ENCODE peak calls at places on chromosomes 3 and 15, in seven cellular contexts. Y is K562, W is SK-N-SH, O is HCT116, L is HepG2, Q is GM12878, F is H1. C is an unnamed sample.

GRCh38 chr15:39783244-39783820 is 691 bp upstream of the FSIP1 start:
- DNase-seq in L (no peak), W (no peak), Y (no peak), O (no peak), Q (no peak), F (no peak), C (no peak)

GRCh38 chr15:25659251-25659650 is 203.9 kb downstream of the ATP10A start:
- DNase-seq in W (no peak), F (no peak), L (no peak), O (no peak), Y (no peak), Q (no peak), C (no peak)

GRCh38 chr3:109127533-109127932 is 9.0 kb upstream of the C3orf85 start:
- DNase-seq in L (no peak), Y (no peak), F (no peak), W (no peak), Q (no peak), O (no peak), C (no peak)

GRCh38 chr3:30628931-30629590 is 22.7 kb downstream of the TGFBR2 start:
- DNase-seq in F (no peak), Q (no peak), Y (no peak), W (no peak), L (no peak), O (no peak), C (no peak)

GRCh38 chr15:88990185-88990679 is 77.1 kb upstream of the MFGE8 start:
- DNase-seq in O (no peak), Y (no peak), L (no peak), W (peak), F (no peak), Q (no peak), C (no peak)

GRCh38 chr15:81336568-81336967 is 12.6 kb upstream of the STARD5 start:
- DNase-seq in F (peak), Y (no peak), Q (no peak), W (no peak), O (peak), L (peak), C (no peak)

GRCh38 chr15:85504739-85505676 is 124.6 kb downstream of the AKAP13 start:
- DNase-seq in L (peak), W (peak), Q (no peak), O (peak), F (no peak), Y (peak), C (peak)

GRCh38 chr3:126548556-126549466 is 9.9 kb downstream of the C3orf22 start:
- DNase-seq in Y (no peak), L (no peak), O (no peak), W (peak), F (peak), Q (no peak), C (no peak)

GRCh38 chr3:40071683-40072238 is 237.7 kb upstream of the EIF1B start:
- DNase-seq in Y (no peak), W (no peak), F (no peak), Q (no peak), L (no peak), O (no peak), C (no peak)

GRCh38 chr3:117751691-117752090 is 1042.1 kb downstream of the TUSC7 start:
- DNase-seq in Q (no peak), Y (no peak), O (no peak), L (no peak), F (no peak), W (no peak), C (no peak)

GRCh38 chr3:28745904-28746617 is 397.4 kb upstream of the AZI2 start:
- DNase-seq in Y (no peak), W (peak), F (no peak), O (no peak), Q (no peak), L (no peak), C (no peak)

GRCh38 chr3:176799675-176800074 is 397.6 kb downstream of the TBL1XR1 start:
- DNase-seq in L (no peak), F (no peak), O (no peak), W (no peak), Q (no peak), Y (no peak), C (peak)

GRCh38 chr15:76347507-76348055 is 11.0 kb downstream of the ISL2 start:
- DNase-seq in Q (no peak), O (no peak), Y (no peak), L (no peak), F (no peak), W (no peak), C (no peak)

GRCh38 chr3:45170071-45170470 is 23.9 kb upstream of the CDCP1 start:
- DNase-seq in W (no peak), O (no peak), Q (no peak), F (no peak), Y (no peak), L (no peak), C (no peak)

GRCh38 chr15:89018235-89018634 is 70.0 kb upstream of the ABHD2 start:
- DNase-seq in Q (no peak), Y (no peak), W (no peak), L (no peak), F (no peak), O (no peak), C (no peak)

GRCh38 chr15:62254137-62254934 is 89.3 kb upstream of the C2CD4B start:
- DNase-seq in W (peak), F (peak), Y (peak), L (peak), O (peak), Q (no peak), C (peak)

GRCh38 chr3:99498544-99499234 is 139.7 kb upstream of the COL8A1 start:
- DNase-seq in W (no peak), Y (no peak), F (no peak), O (no peak), Q (no peak), L (no peak), C (no peak)

GRCh38 chr3:101791778-101792177 is 12.8 kb downstream of the NXPE3 start:
- DNase-seq in L (no peak), O (no peak), Q (peak), W (no peak), Y (no peak), F (no peak), C (no peak)

GRCh38 chr15:88887068-88887580 is 8.2 kb downstream of the HAPLN3 start:
- DNase-seq in Y (no peak), O (no peak), L (no peak), Q (no peak), F (no peak), W (no peak), C (no peak)

GRCh38 chr15:45640610-45641009 is 5.8 kb downstream of the SQOR start:
- DNase-seq in Q (no peak), Y (no peak), W (no peak), O (peak), F (no peak), L (peak), C (peak)

GRCh38 chr3:57787867-57788623 is 31.9 kb downstream of the SLMAP start:
- DNase-seq in F (no peak), O (no peak), L (no peak), Q (peak), Y (peak), W (peak), C (no peak)

GRCh38 chr3:15997274-15997943 is 177.1 kb upstream of the GALNT15 start:
- DNase-seq in Q (peak), Y (no peak), L (no peak), F (no peak), O (no peak), W (no peak), C (no peak)

GRCh38 chr3:52532838-52533622 is 627 bp downstream of the NT5DC2 start:
- DNase-seq in Q (no peak), O (no peak), W (peak), L (no peak), F (peak), Y (peak), C (peak)

GRCh38 chr3:55164876-55165275 is 237.0 kb upstream of the LRTM1 start:
- DNase-seq in W (no peak), O (no peak), F (no peak), L (no peak), Y (no peak), Q (no peak), C (no peak)

GRCh38 chr15:31268108-31268501 is 58.5 kb upstream of the KLF13 start:
- DNase-seq in Q (no peak), O (no peak), F (no peak), L (no peak), Y (no peak), W (no peak), C (no peak)

GRCh38 chr3:183158552-183159006 is 4.0 kb downstream of the LAMP3 start:
- DNase-seq in Y (peak), W (no peak), F (no peak), L (no peak), Q (peak), O (no peak), C (no peak)

GRCh38 chr3:40768536-40768935 is 243.8 kb downstream of the ZNF621 start:
- DNase-seq in W (no peak), O (no peak), F (no peak), Y (no peak), Q (no peak), L (no peak), C (no peak)

GRCh38 chr3:44032487-44032886 is 209.2 kb upstream of the TOPAZ1 start:
- DNase-seq in L (no peak), Q (no peak), O (no peak), F (no peak), W (no peak), Y (no peak), C (no peak)

GRCh38 chr3:155891341-155891740 is 20.9 kb downstream of the GMPS start:
- DNase-seq in O (no peak), W (no peak), L (no peak), F (no peak), Y (no peak), Q (no peak), C (no peak)

GRCh38 chr3:31724681-31725080 is 192.0 kb downstream of the STT3B start:
- DNase-seq in O (no peak), L (no peak), F (no peak), Q (no peak), Y (no peak), W (peak), C (no peak)

GRCh38 chr3:51557993-51558392 is 19.5 kb downstream of the RAD54L2 start:
- DNase-seq in F (no peak), Y (no peak), W (no peak), Q (no peak), L (no peak), O (no peak), C (no peak)

GRCh38 chr15:40633178-40633577 is 39.1 kb downstream of the KNL1 start:
- DNase-seq in O (no peak), F (no peak), W (no peak), L (peak), Q (no peak), Y (no peak), C (no peak)

GRCh38 chr15:51093865-51094605 is 671 bp downstream of the TNFAIP8L3 start:
- DNase-seq in W (peak), Y (no peak), L (peak), O (no peak), Q (no peak), F (peak), C (no peak)

GRCh38 chr3:148981236-148981635 is 10.1 kb upstream of the GYG1 start:
- DNase-seq in F (no peak), Y (no peak), O (no peak), Q (no peak), W (no peak), L (peak), C (no peak)

GRCh38 chr3:124497487-124497886 is 232.8 kb upstream of the UMPS start:
- DNase-seq in W (no peak), L (no peak), O (no peak), Y (no peak), Q (no peak), F (no peak), C (no peak)

GRCh38 chr3:119637679-119638525 is 22.5 kb downstream of the POPDC2 start:
- DNase-seq in L (no peak), Y (no peak), W (peak), O (no peak), F (no peak), Q (peak), C (no peak)

GRCh38 chr15:44593042-44593736 is 56.2 kb downstream of the EIF3J start:
- DNase-seq in Q (no peak), O (peak), Y (no peak), F (no peak), L (no peak), W (peak), C (no peak)

GRCh38 chr15:92438471-92438870 is 44.8 kb downstream of the ST8SIA2 start:
- DNase-seq in W (no peak), O (no peak), F (no peak), Q (no peak), Y (no peak), L (no peak), C (no peak)

GRCh38 chr3:108518895-108519294 is 8.5 kb upstream of the MYH15 start:
- DNase-seq in Q (no peak), F (no peak), W (no peak), L (no peak), O (no peak), Y (no peak), C (no peak)

GRCh38 chr3:187295635-187296034 is 4.1 kb upstream of the MASP1 start:
- DNase-seq in Q (no peak), L (no peak), Y (no peak), W (no peak), O (no peak), F (no peak), C (no peak)

GRCh38 chr3:187296058-187296457 is 4.5 kb upstream of the MASP1 start:
- DNase-seq in L (no peak), Y (no peak), F (no peak), O (no peak), Q (no peak), W (no peak), C (no peak)

GRCh38 chr3:187293977-187294376 is 2.4 kb upstream of the MASP1 start:
- DNase-seq in W (no peak), F (no peak), Q (no peak), L (no peak), O (no peak), Y (no peak), C (no peak)

GRCh38 chr3:187293514-187293870 is 2.0 kb upstream of the MASP1 start:
- DNase-seq in W (no peak), Q (no peak), O (no peak), Y (no peak), L (no peak), F (no peak), C (no peak)

DNA sequence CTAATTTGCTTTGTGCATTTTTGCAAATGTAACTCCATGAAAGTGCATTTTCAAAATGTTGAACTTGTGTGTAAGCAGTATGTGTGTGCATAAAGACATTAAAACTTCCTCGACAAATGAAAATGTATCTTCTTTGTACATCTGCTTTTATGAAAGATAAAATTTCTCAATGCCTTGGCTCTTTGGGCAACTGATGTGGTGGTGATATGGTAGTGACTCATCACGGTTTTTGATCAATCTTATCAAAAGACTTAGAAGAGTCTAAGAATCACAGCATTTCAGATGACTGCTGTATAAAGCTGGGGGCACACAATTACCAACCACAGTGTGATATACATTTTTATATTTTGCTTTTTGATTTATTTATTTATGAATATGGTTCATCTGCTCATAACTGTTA is 5.4 kb upstream of the MASP1 start:
- DNase-seq in F (no peak), Y (no peak), O (no peak), L (no peak), Q (no peak), W (no peak), C (no peak)
- TF ChIP-seq JUND in F (no peak), Y (no peak), O (no peak), L (no peak), Q (no peak), W (no peak), C (no peak)

GRCh38 chr3:12935023-12935860 is 93.9 kb upstream of the RPL32 start:
- DNase-seq in Y (peak), L (no peak), W (no peak), Q (no peak), F (no peak), O (no peak), C (no peak)

GRCh38 chr3:12940854-12941253 is 99.5 kb upstream of the RPL32 start:
- DNase-seq in Y (no peak), F (no peak), W (no peak), L (no peak), Q (no peak), O (no peak), C (no peak)

GRCh38 chr3:12935861-12936830 is 94.8 kb upstream of the RPL32 start:
- DNase-seq in O (no peak), L (no peak), W (no peak), Q (no peak), F (no peak), Y (no peak), C (no peak)

GRCh38 chr3:12939137-12939536 is 97.8 kb upstream of the RPL32 start:
- DNase-seq in Q (no peak), W (no peak), F (no peak), L (no peak), O (no peak), Y (no peak), C (no peak)

GRCh38 chr3:12938258-12938711 is 96.9 kb upstream of the RPL32 start:
- DNase-seq in Y (no peak), W (no peak), L (no peak), Q (no peak), F (no peak), O (no peak), C (no peak)
- TF ChIP-seq JUND in Y (no peak), W (no peak), L (no peak), Q (no peak), F (no peak), O (no peak), C (no peak)

GRCh38 chr15:64148581-64148980 is 3.0 kb upstream of the SNX22 start:
- DNase-seq in Q (no peak), L (no peak), W (no peak), Y (no peak), F (no peak), O (no peak), C (no peak)

GRCh38 chr15:64151727-64152506 is at the start of gene SNX22:
- DNase-seq in O (no peak), F (peak), L (no peak), W (peak), Q (no peak), Y (no peak), C (peak)

GRCh38 chr15:64150236-64150578 is 1.3 kb upstream of the SNX22 start:
- DNase-seq in Q (no peak), O (no peak), W (no peak), Y (no peak), F (no peak), L (no peak), C (no peak)

GRCh38 chr15:64148168-64148567 is 3.4 kb upstream of the SNX22 start:
- DNase-seq in O (no peak), W (no peak), L (no peak), F (no peak), Q (no peak), Y (no peak), C (no peak)

DNA sequence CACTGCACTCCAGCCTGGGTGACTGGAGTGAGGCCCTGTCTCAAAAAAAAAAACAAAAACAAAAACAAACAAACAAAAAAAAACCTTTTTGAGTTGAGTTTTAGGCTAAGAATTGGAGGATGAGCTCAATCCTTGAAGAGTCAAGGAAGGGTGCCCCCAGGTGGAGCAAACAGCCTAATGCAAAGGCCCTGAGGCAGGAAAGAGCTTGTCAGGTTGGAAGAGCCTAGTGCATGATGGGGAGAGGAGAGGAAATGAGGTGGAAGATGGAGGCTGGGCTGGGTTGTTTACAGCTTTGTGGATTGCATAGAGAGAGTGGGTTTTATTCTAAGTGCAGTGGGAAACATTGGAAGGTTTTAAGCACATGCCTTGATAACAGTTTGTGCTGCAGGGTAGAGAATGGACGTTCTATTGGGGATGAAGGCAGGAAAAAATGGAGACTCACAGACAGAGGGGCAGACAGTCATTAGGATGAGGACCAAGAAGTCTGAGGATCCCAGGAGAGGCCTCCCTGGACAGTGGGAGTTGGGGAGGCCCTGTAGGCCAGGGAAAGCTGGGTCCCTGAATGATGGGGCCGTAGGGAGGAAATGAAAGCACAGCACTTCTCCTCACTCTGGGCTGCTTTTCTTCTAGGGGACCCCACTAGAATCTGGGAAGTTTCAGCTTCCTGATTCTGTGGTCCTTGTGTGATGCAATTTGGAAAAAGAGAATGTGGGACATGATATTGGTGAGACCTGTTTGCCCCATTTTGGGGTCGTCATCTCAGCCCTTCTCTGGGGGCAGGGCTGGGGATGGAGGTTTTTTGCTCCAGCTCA is 1.9 kb upstream of the SNX22 start:
- DNase-seq in Q (no peak), L (no peak), W (no peak), Y (peak), F (no peak), O (no peak), C (peak)
- TF ChIP-seq JUND in Q (no peak), L (no peak), W (no peak), Y (no peak), F (no peak), O (no peak), C (no peak)

GRCh38 chr15:48925714-48926223 is 38.0 kb downstream of the SHC4 start:
- DNase-seq in F (no peak), Y (peak), Q (no peak), L (peak), O (peak), W (peak), C (no peak)
- TF ChIP-seq JUND in F (no peak), Y (peak), Q (no peak), L (no peak), O (peak), W (peak), C (no peak)

GRCh38 chr15:27042646-27043045 is 71.7 kb downstream of the GABRG3 start:
- DNase-seq in Y (no peak), L (no peak), F (no peak), W (no peak), O (no peak), Q (no peak), C (no peak)

GRCh38 chr15:27043770-27044169 is 72.8 kb downstream of the GABRG3 start:
- DNase-seq in F (no peak), Y (no peak), Q (no peak), L (no peak), W (no peak), O (no peak), C (no peak)

GRCh38 chr15:27036210-27036609 is 65.2 kb downstream of the GABRG3 start:
- DNase-seq in W (no peak), Y (no peak), L (no peak), Q (no peak), F (no peak), O (no peak), C (no peak)

GRCh38 chr15:27042230-27042629 is 71.2 kb downstream of the GABRG3 start:
- DNase-seq in Q (no peak), L (no peak), W (no peak), O (no peak), Y (no peak), F (no peak), C (no peak)

GRCh38 chr15:27039163-27039562 is 68.2 kb downstream of the GABRG3 start:
- DNase-seq in Q (no peak), Y (no peak), L (no peak), W (no peak), O (no peak), F (no peak), C (no peak)
- TF ChIP-seq JUND in Q (no peak), Y (no peak), L (no peak), W (no peak), O (no peak), F (no peak), C (no peak)

GRCh38 chr3:168040624-168041208 is 55.0 kb downstream of the GOLIM4 start:
- DNase-seq in F (no peak), Q (no peak), O (peak), L (peak), Y (peak), W (peak), C (peak)
- TF ChIP-seq JUND in F (no peak), Q (no peak), O (no peak), L (no peak), Y (no peak), W (no peak), C (no peak)

GRCh38 chr3:159380891-159381290 is 579.0 kb downstream of the MFSD1 start:
- DNase-seq in Y (no peak), O (no peak), F (no peak), W (no peak), Q (no peak), L (no peak), C (no peak)
- TF ChIP-seq JUND in Y (no peak), O (no peak), F (no peak), W (no peak), Q (no peak), L (no peak), C (no peak)

GRCh38 chr15:94206463-94207167 is 24.7 kb upstream of the MCTP2 start:
- DNase-seq in F (no peak), Y (no peak), W (no peak), Q (no peak), L (no peak), O (no peak), C (no peak)
- TF ChIP-seq JUND in F (no peak), Y (no peak), W (no peak), Q (no peak), L (no peak), O (no peak), C (no peak)